ENCODE peak calls at places on chromosomes 13 and 19, in five cellular contexts. L, G, H, A and Y are unnamed samples.

GRCh38 chr19:3229888-3230496 is 5.5 kb downstream of the CELF5 start:
- DNase-seq in H (no peak), L (no peak), A (no peak), G (no peak), Y (no peak)

GRCh38 chr13:103130681-103131210 is 64.5 kb upstream of the SLC10A2 start:
- DNase-seq in H (no peak), G (no peak), L (no peak), A (no peak), Y (no peak)

GRCh38 chr19:45440259-45440638 is 16.5 kb upstream of the ERCC1 start:
- DNase-seq in G (no peak), H (no peak), A (no peak), L (no peak), Y (no peak)

GRCh38 chr19:18063463-18063862 is 23.3 kb downstream of the IL12RB1 start:
- DNase-seq in G (no peak), H (peak; percentile 73), L (no peak), A (no peak), Y (no peak)

GRCh38 chr13:108787709-108788394 is 158.4 kb downstream of the MYO16 start:
- DNase-seq in G (no peak), A (no peak), L (no peak), H (no peak), Y (no peak)

GRCh38 chr13:31982540-31982939 is 49.0 kb upstream of the FRY start:
- DNase-seq in L (peak; percentile 73), G (peak; percentile 47), H (no peak), A (peak; percentile 43), Y (no peak)

GRCh38 chr13:81395368-81395767 is 1054.4 kb upstream of the SPRY2 start:
- DNase-seq in L (no peak), G (no peak), A (peak; percentile 27), H (peak; percentile 74), Y (no peak)

GRCh38 chr19:51326216-51327065 is 15.0 kb downstream of the IGLON5 start:
- DNase-seq in L (no peak), H (no peak), A (no peak), G (no peak), Y (no peak)

GRCh38 chr13:28423010-28423409 is 71.9 kb downstream of the FLT1 start:
- DNase-seq in L (peak; percentile 42), G (peak; percentile 30), H (no peak), A (no peak), Y (no peak)

GRCh38 chr13:99990045-99990977 is 8.7 kb downstream of the ZIC2 start:
- DNase-seq in H (peak; percentile 74), L (no peak), G (no peak), A (no peak), Y (peak; percentile 79)

GRCh38 chr19:1027953-1028902 is 1.8 kb downstream of the CNN2 start:
- DNase-seq in A (peak; percentile 75), L (peak; percentile 73), H (peak; percentile 77), G (peak; percentile 62), Y (no peak)

GRCh38 chr19:7645159-7645558 is 8.2 kb downstream of the STXBP2 start:
- DNase-seq in G (no peak), L (no peak), H (no peak), A (no peak), Y (no peak)

GRCh38 chr19:47157455-47158321 is 27.1 kb downstream of the SAE1 start:
- DNase-seq in L (peak; percentile 39), G (peak; percentile 42), A (peak; percentile 22), H (peak; percentile 85), Y (no peak)

GRCh38 chr13:50386527-50387123 is 371.4 kb downstream of the KCNRG start:
- DNase-seq in H (no peak), L (no peak), A (no peak), G (peak; percentile 34), Y (peak; percentile 19)

GRCh38 chr19:33248553-33248953 is 22.9 kb upstream of the SLC7A10 start:
- DNase-seq in A (no peak), L (no peak), G (no peak), H (no peak), Y (no peak)

GRCh38 chr19:38638461-38638860 is 9.0 kb upstream of the ACTN4 start:
- DNase-seq in G (no peak), A (no peak), L (no peak), H (no peak), Y (no peak)

GRCh38 chr19:20359933-20360720 is 193.1 kb downstream of the ZNF486 start:
- DNase-seq in H (peak; percentile 64), L (no peak), G (no peak), A (peak; percentile 12), Y (no peak)

GRCh38 chr13:98540476-98540875 is 36.4 kb downstream of the STK24 start:
- DNase-seq in G (no peak), H (no peak), A (no peak), L (no peak), Y (no peak)
- H3K4me1 ChIP-seq in G (peaks cover 94% of the 10 kb centered on the region), H (peaks cover 15% of the 10 kb centered on the region), A (peaks cover 25% of the 10 kb centered on the region), L (peaks cover 49% of the 10 kb centered on the region), Y (peaks cover 95% of the 10 kb centered on the region)

GRCh38 chr19:10615429-10616023 is 9.8 kb upstream of the SLC44A2 start:
- DNase-seq in A (no peak), G (no peak), H (no peak), L (no peak), Y (no peak)

GRCh38 chr19:10612515-10613119 is 12.7 kb upstream of the SLC44A2 start:
- DNase-seq in G (peak; percentile 86), A (peak; percentile 50), L (peak; percentile 96), H (no peak), Y (no peak)

GRCh38 chr19:10617409-10618121 is 7.8 kb upstream of the SLC44A2 start:
- DNase-seq in L (no peak), A (peak; percentile 70), H (no peak), G (no peak), Y (no peak)

GRCh38 chr19:10611907-10612306 is 13.4 kb upstream of the SLC44A2 start:
- DNase-seq in A (no peak), G (no peak), L (no peak), H (no peak), Y (no peak)
- H3K4me1 ChIP-seq in A (no peaks in the 10 kb centered on the region), G (peaks cover 56% of the 10 kb centered on the region), L (peaks cover 23% of the 10 kb centered on the region), H (no peaks in the 10 kb centered on the region), Y (peaks cover 18% of the 10 kb centered on the region)

GRCh38 chr19:48634424-48635262 is 2.5 kb downstream of the DBP start:
- DNase-seq in A (peak; percentile 97), G (peak; percentile 97), L (peak; percentile 97), H (peak; percentile 98), Y (peak; percentile 98)
- H3K4me1 ChIP-seq in A (peaks cover 15% of the 10 kb centered on the region), G (peaks cover 72% of the 10 kb centered on the region), L (peaks cover 71% of the 10 kb centered on the region), H (peaks cover 9% of the 10 kb centered on the region), Y (peaks cover 88% of the 10 kb centered on the region)

GRCh38 chr19:49396738-49397505 is 8.9 kb downstream of the KASH5 start:
- DNase-seq in H (no peak), A (no peak), G (no peak), L (no peak), Y (no peak)
- H3K4me1 ChIP-seq in H (no peaks in the 10 kb centered on the region), A (no peaks in the 10 kb centered on the region), G (no peaks in the 10 kb centered on the region), L (no peaks in the 10 kb centered on the region), Y (no peaks in the 10 kb centered on the region)

DNA sequence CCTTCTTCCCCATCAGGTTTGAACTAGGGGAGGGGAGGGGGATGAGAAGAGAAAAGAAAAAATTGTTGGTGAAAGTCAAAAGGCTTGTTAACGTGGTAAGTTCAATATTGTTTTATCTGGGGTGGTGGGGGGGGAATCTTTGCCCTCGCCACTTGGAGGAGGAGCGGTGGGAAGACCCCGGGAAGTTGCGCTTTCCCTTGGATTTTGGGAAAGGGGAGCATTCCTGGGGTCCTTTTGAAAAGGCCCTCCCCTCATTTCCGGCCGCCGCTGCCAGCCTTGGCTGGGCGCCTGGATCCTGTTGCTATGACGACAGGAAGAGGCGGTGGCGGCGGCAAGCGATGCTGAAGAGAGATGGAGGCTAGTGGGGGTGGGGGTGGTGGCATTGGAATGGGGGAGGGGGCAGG is 4.6 kb upstream of the CACNG8 start:
- DNase-seq in A (no peak), L (no peak), G (no peak), H (peak; percentile 80), Y (no peak)
- H3K4me1 ChIP-seq in A (no peaks in the 10 kb centered on the region), L (no peaks in the 10 kb centered on the region), G (no peaks in the 10 kb centered on the region), H (peaks cover 5% of the 10 kb centered on the region), Y (no peaks in the 10 kb centered on the region)

GRCh38 chr19:55644191-55644833 is 863 bp downstream of the ZNF581 start:
- DNase-seq in G (peak; percentile 7), L (no peak), H (no peak), A (no peak), Y (no peak)
- H3K4me1 ChIP-seq in G (peaks cover 75% of the 10 kb centered on the region), L (peaks cover 54% of the 10 kb centered on the region), H (no peaks in the 10 kb centered on the region), A (peaks cover 38% of the 10 kb centered on the region), Y (peaks cover 81% of the 10 kb centered on the region)

GRCh38 chr19:30085394-30085793 is 143.4 kb downstream of the URI1 start:
- DNase-seq in L (peak; percentile 78), A (no peak), G (no peak), H (peak; percentile 68), Y (no peak)
- H3K4me1 ChIP-seq in L (peaks cover 19% of the 10 kb centered on the region), A (no peaks in the 10 kb centered on the region), G (no peaks in the 10 kb centered on the region), H (no peaks in the 10 kb centered on the region), Y (no peaks in the 10 kb centered on the region)